ENCODE peak calls at places on chromosomes 12 and 14, in five cellular contexts. N, O, H, Q and Z are unnamed samples.

GRCh38 chr14:92951912-92952471 is 29.0 kb downstream of the CHGA start:
- DNase-seq in Q (peak; percentile 95), O (peak; percentile 62), H (peak; percentile 83), N (peak; percentile 76), Z (peak; percentile 47)

GRCh38 chr12:68560823-68561422 is 49.8 kb upstream of the RAP1B start:
- DNase-seq in Q (no peak), H (no peak), O (no peak), N (no peak), Z (no peak)

GRCh38 chr14:73452341-73453191 is 5.8 kb downstream of the NUMB start:
- DNase-seq in Q (no peak), H (no peak), N (no peak), O (no peak), Z (no peak)

GRCh38 chr14:31244626-31245025 is 37.0 kb upstream of the HECTD1 start:
- DNase-seq in Q (no peak), N (no peak), H (no peak), O (no peak), Z (no peak)

GRCh38 chr14:29927596-29928341 is at the start of gene PRKD1:
- DNase-seq in H (peak; percentile 58), N (no peak), O (peak; percentile 86), Q (no peak), Z (no peak)

GRCh38 chr14:89792489-89793366 is 161.8 kb downstream of the EFCAB11 start:
- DNase-seq in O (no peak), H (no peak), N (no peak), Q (no peak), Z (no peak)

GRCh38 chr14:78848234-78848820 is 678.2 kb downstream of the NRXN3 start:
- DNase-seq in N (no peak), H (peak; percentile 58), Q (peak; percentile 14), O (peak; percentile 75), Z (no peak)

GRCh38 chr14:94360945-94361565 is 27.3 kb downstream of the SERPINA1 start:
- DNase-seq in O (no peak), Q (no peak), H (no peak), N (no peak), Z (no peak)

GRCh38 chr12:65306603-65307501 is 28.4 kb downstream of the MSRB3 start:
- DNase-seq in Q (no peak), N (no peak), O (peak; percentile 55), H (peak; percentile 12), Z (no peak)

GRCh38 chr14:29663281-29663801 is 264.3 kb downstream of the PRKD1 start:
- DNase-seq in O (peak; percentile 90), H (no peak), N (no peak), Q (no peak), Z (no peak)